ENCODE peak calls at places on chromosomes 2 and 18, in four cellular contexts. Y, R, J and C are unnamed samples.

GRCh38 chr18:53567935-53568574 is 656.4 kb downstream of the MBD2 start:
- DNase-seq in Y (peak), R (no peak), J (peak), C (peak)

GRCh38 chr2:71609441-71609840 is 156.1 kb downstream of the DYSF start:
- DNase-seq in J (no peak), Y (no peak), R (no peak), C (peak)

GRCh38 chr2:85189606-85190270 is 56.5 kb downstream of the TCF7L1 start:
- DNase-seq in J (peak), Y (no peak), R (no peak), C (no peak)

GRCh38 chr2:159054985-159055384 is 86.5 kb downstream of the TANC1 start:
- DNase-seq in Y (no peak), J (no peak), R (no peak), C (no peak)

GRCh38 chr2:172182624-172183023 is 79.9 kb upstream of the DLX2 start:
- DNase-seq in R (no peak), Y (no peak), J (no peak), C (no peak)

GRCh38 chr18:67733094-67733493 is 216.6 kb upstream of the DSEL start:
- DNase-seq in Y (no peak), R (no peak), J (no peak), C (no peak)

GRCh38 chr18:10297079-10297478 is 157.4 kb upstream of the APCDD1 start:
- DNase-seq in R (no peak), J (no peak), Y (no peak), C (no peak)

GRCh38 chr2:227377461-227378351 is 1.4 kb downstream of the TM4SF20 start:
- DNase-seq in R (no peak), Y (peak), J (no peak), C (no peak)

GRCh38 chr18:49648326-49648725 is 86.5 kb downstream of the LIPG start:
- DNase-seq in Y (no peak), R (no peak), J (no peak), C (no peak)

GRCh38 chr2:171272039-171272438 is 111.3 kb upstream of the TLK1 start:
- DNase-seq in R (peak), Y (no peak), J (no peak), C (no peak)

GRCh38 chr2:58896600-58896999 is 655.5 kb upstream of the FANCL start:
- DNase-seq in Y (no peak), R (no peak), J (no peak), C (no peak)

GRCh38 chr2:36780231-36780808 is 83.8 kb downstream of the VIT start:
- DNase-seq in Y (peak), R (no peak), J (no peak), C (peak)

GRCh38 chr2:36433311-36434217 is 78.0 kb downstream of the CRIM1 start:
- DNase-seq in Y (no peak), R (peak), J (no peak), C (no peak)

GRCh38 chr18:56559044-56559443 is 79.3 kb downstream of the TXNL1 start:
- DNase-seq in R (no peak), J (no peak), Y (no peak), C (no peak)

GRCh38 chr2:46871976-46872381 is 43.6 kb downstream of the MCFD2 start:
- DNase-seq in R (no peak), Y (no peak), J (no peak), C (no peak)

GRCh38 chr18:72543362-72544055 is 633 bp downstream of the CBLN2 start:
- DNase-seq in J (no peak), R (no peak), Y (no peak), C (no peak)

GRCh38 chr2:231395188-231396057 is at the start of gene B3GNT7:
- DNase-seq in Y (peak), R (no peak), J (no peak), C (no peak)

GRCh38 chr2:72991980-72992733 is 74.8 kb downstream of the EMX1 start:
- DNase-seq in J (no peak), R (no peak), Y (no peak), C (no peak)

GRCh38 chr2:170883683-170884082 is 45.4 kb upstream of the GORASP2 start:
- DNase-seq in Y (no peak), R (no peak), J (no peak), C (no peak)

GRCh38 chr2:175855794-175856453 is 146.1 kb downstream of the LNPK start:
- DNase-seq in R (peak), J (no peak), Y (no peak), C (no peak)

GRCh38 chr18:58578835-58579560 is 49.9 kb downstream of the ALPK2 start:
- DNase-seq in R (no peak), J (no peak), Y (no peak), C (no peak)

GRCh38 chr2:167028503-167028902 is 140.2 kb downstream of the XIRP2 start:
- DNase-seq in J (no peak), Y (no peak), R (no peak), C (no peak)

GRCh38 chr18:45856526-45856925 is 31.1 kb downstream of the SIGLEC15 start:
- DNase-seq in J (no peak), Y (no peak), R (no peak), C (no peak)

DNA sequence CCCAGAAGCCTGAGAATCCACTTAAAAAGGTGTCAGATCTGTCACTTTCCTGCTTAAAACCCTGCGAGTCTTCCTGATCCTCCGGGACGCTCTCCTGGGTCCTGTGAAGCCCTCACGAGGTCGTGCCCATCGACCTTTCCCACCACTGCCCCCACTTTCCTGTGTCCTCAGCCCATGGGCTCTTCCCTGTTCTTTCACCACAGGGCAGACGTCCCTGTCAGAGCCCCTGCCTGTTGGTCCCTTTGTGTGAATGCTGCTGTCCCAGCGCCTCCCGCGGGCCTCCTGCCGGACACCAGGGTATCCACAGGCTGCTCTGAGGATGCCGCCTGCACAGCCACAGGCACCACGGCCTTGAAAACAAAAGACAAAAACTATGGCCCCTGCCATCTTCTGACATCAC is 125.6 kb downstream of the TMEM18 start:
- DNase-seq in R (no peak), J (peak), Y (no peak), C (no peak)
- TF ChIP-seq CTCF in R (no peak), J (no peak), Y (no peak), C (no peak)

DNA sequence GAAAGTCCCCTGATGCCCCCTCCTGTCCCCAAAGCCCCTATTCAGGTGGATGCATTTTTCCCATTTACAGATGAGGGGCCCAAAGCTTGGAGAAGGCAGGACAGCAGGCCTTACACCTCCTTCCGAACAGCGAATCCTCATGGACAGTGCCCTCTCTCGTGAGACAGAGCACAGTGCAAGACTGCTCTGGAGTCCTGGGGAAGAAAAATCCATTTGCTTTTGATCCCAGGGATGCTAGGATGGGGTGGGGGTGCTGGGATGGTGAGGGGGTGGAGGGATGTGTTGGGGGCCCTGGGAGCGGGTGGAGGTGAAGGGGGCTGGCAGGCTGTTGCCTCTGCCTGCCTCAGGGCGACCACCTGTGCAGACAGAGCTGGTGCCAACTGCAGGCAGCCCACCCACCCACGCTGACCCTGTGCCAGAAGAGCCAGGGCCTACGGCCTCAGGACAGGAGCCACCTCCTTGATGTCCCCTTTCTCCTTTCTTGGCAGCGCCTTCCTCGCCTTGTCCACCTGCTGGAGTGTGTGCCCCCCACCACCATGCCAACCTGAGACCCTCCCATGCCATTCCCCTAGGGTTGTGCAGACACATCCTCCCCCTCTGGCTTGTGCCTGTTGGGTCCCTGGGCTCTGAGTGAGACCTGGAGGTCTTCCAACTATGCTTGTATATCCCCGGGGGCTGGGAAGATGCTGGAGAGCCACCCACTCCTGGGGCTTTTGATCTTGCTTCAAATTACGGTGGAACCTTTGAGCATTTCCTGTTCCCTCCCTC is 66.3 kb upstream of the SH3RF3 start:
- DNase-seq in Y (no peak), J (no peak), R (no peak), C (no peak)
- TF ChIP-seq CTCF in Y (no peak), J (no peak), R (no peak), C (no peak)

DNA sequence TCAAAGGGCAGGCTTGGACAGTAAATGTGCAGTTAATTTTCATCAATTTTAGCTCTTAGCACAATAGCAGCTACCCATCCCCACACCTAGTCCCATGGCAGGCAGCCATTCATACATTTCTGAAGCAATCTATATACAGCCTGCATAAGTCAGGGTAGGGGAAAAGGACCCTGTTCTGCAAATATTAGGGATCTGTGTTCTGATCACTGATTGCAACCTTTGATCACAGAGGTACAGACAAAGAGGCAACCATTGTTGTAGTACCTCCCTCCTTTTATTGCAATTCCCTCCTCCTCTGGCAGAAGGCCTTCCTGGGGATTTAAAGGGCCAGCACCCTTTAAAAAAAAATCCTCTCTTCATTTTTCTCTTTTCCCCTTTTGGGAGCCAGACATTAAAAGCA is 58.3 kb downstream of the KANSL1L start:
- DNase-seq in R (no peak), J (no peak), Y (no peak), C (no peak)
- TF ChIP-seq CTCF in R (no peak), J (no peak), Y (no peak), C (no peak)

GRCh38 chr2:25339791-25340339 is 1.9 kb downstream of the DNMT3A start:
- DNase-seq in J (no peak), R (peak), Y (no peak), C (no peak)
- TF ChIP-seq CTCF in J (no peak), R (no peak), Y (no peak), C (no peak)

GRCh38 chr2:1586946-1587840 is 157.1 kb downstream of the PXDN start:
- DNase-seq in Y (no peak), R (no peak), J (no peak), C (no peak)

GRCh38 chr2:1588051-1588993 is 156.0 kb downstream of the PXDN start:
- DNase-seq in Y (no peak), R (no peak), J (no peak), C (no peak)

GRCh38 chr2:1590611-1591460 is 153.5 kb downstream of the PXDN start:
- DNase-seq in R (no peak), Y (no peak), J (no peak), C (no peak)

GRCh38 chr2:1591461-1591770 is 152.9 kb downstream of the PXDN start:
- DNase-seq in Y (no peak), J (no peak), R (no peak), C (no peak)

GRCh38 chr2:1588994-1589611 is 155.2 kb downstream of the PXDN start:
- DNase-seq in Y (no peak), J (no peak), R (no peak), C (no peak)
- TF ChIP-seq CTCF in Y (no peak), J (no peak), R (no peak), C (no peak)

GRCh38 chr2:70553584-70554337 is at the start of gene TGFA:
- DNase-seq in J (peak), R (peak), Y (peak), C (peak)
- TF ChIP-seq CTCF in J (peak), R (peak), Y (peak), C (peak)

DNA sequence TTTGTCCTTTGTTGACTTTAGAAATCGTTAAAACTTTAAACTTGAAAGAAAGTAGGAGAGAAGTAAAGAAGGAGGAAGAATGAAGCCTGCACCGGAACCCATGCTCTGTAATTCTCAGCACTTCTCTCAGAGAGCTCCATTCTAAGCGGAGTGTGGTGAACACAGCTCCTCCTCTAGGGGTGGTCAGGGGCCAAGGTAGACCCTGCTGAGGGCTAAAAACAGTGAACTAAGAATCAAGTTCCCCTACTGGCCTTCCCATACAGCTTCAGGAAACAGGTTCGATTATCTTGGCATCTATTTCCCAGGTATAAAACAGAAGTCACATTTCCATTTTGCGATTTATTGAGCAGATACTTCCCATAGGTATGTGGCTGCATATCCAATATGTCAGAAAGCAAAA is 92.7 kb upstream of the ASAP2 start:
- DNase-seq in R (no peak), Y (no peak), J (no peak), C (no peak)
- TF ChIP-seq CTCF in R (no peak), Y (no peak), J (no peak), C (no peak)